ENCODE peak calls at places on chromosomes 6 and 20, in six cellular contexts. S is Peyer's patch, E is gastrocnemius medialis, G is vagina, T is ovary, P is A549. D is an unnamed sample. For H3K9me3, the result is how much of the 10 kb centered on the place peaks cover.

GRCh38 chr6:30184417-30185031 is 21.2 kb downstream of the TRIM15 start:
- DNase-seq in G (no peak), T (no peak), E (no peak), S (no peak), P (no peak), D (no peak)

GRCh38 chr6:9890893-9891292 is 524.0 kb downstream of the TFAP2A start:
- DNase-seq in S (no peak), G (no peak), T (no peak), P (no peak), E (no peak), D (no peak)

GRCh38 chr6:31945507-31946369 is at the start of gene CFB:
- DNase-seq in G (no peak), P (peak), S (peak), T (peak), E (peak), D (peak)

GRCh38 chr6:27545271-27546046 is 72.6 kb upstream of the ZNF184 start:
- DNase-seq in G (no peak), S (no peak), P (no peak), E (no peak), T (no peak), D (no peak)

GRCh38 chr20:14925286-14925685 is 587.9 kb upstream of the FLRT3 start:
- DNase-seq in G (no peak), T (no peak), S (no peak), E (no peak), P (no peak), D (no peak)

GRCh38 chr20:36214684-36215256 is 21.5 kb upstream of the AAR2 start:
- DNase-seq in P (peak), T (no peak), G (no peak), E (no peak), S (no peak), D (no peak)

GRCh38 chr6:48136856-48137255 is 25.9 kb upstream of the PTCHD4 start:
- DNase-seq in E (no peak), T (no peak), G (no peak), S (no peak), P (no peak), D (no peak)

GRCh38 chr6:145118224-145118623 is 617.1 kb downstream of the EPM2A start:
- DNase-seq in T (no peak), S (no peak), E (no peak), G (no peak), P (no peak), D (no peak)

GRCh38 chr20:19981091-19981490 is 36.1 kb upstream of the NAA20 start:
- DNase-seq in T (no peak), P (no peak), G (no peak), E (peak), S (no peak), D (no peak)

GRCh38 chr6:157481865-157482249 is 100.9 kb downstream of the ZDHHC14 start:
- DNase-seq in E (no peak), S (no peak), P (no peak), G (no peak), T (no peak), D (no peak)

GRCh38 chr20:24778585-24779031 is 170.5 kb upstream of the CST7 start:
- DNase-seq in P (no peak), S (no peak), E (no peak), T (no peak), G (no peak), D (no peak)

GRCh38 chr20:58446264-58446937 is 57.4 kb downstream of the VAPB start:
- DNase-seq in T (no peak), S (no peak), G (no peak), E (no peak), P (no peak), D (no peak)

GRCh38 chr20:53494753-53495152 is 98.9 kb downstream of the ZNF217 start:
- DNase-seq in P (no peak), E (no peak), S (no peak), G (no peak), T (no peak), D (no peak)

GRCh38 chr20:53122853-53123252 is 150.7 kb downstream of the TSHZ2 start:
- DNase-seq in S (no peak), P (no peak), E (no peak), G (no peak), T (no peak), D (no peak)

GRCh38 chr6:166541876-166542579 is 44.5 kb downstream of the RAMACL start:
- DNase-seq in T (no peak), P (no peak), S (peak), G (no peak), E (no peak), D (no peak)

GRCh38 chr6:1722801-1723200 is 113.1 kb downstream of the FOXC1 start:
- DNase-seq in P (no peak), S (no peak), T (no peak), G (no peak), E (no peak), D (no peak)

GRCh38 chr6:112298816-112299281 is 44.5 kb upstream of the LAMA4 start:
- DNase-seq in P (peak), S (no peak), T (no peak), E (no peak), G (no peak), D (no peak)

GRCh38 chr6:51292659-51293058 is 474.0 kb downstream of the TFAP2B start:
- DNase-seq in T (no peak), E (no peak), S (no peak), G (no peak), P (no peak), D (no peak)

GRCh38 chr20:12414446-12415274 is 497.0 kb downstream of the BTBD3 start:
- DNase-seq in P (no peak), S (no peak), G (no peak), E (no peak), T (no peak), D (no peak)

GRCh38 chr6:112933947-112934346 is 586.8 kb downstream of the RFPL4B start:
- DNase-seq in G (no peak), T (no peak), S (no peak), E (no peak), P (no peak), D (no peak)

GRCh38 chr6:22067127-22067526 is 229.7 kb downstream of the PRL start:
- DNase-seq in P (no peak), T (no peak), G (no peak), S (no peak), E (no peak), D (no peak)

GRCh38 chr6:8558953-8559352 is 123.6 kb upstream of the SLC35B3 start:
- DNase-seq in S (no peak), P (no peak), T (no peak), E (no peak), G (no peak), D (no peak)

GRCh38 chr6:137213331-137213740 is 5.8 kb downstream of the IFNGR1 start:
- DNase-seq in S (no peak), P (no peak), T (no peak), E (no peak), G (no peak), D (no peak)

GRCh38 chr6:36073587-36073986 is 46.0 kb downstream of the MAPK14 start:
- DNase-seq in T (no peak), P (no peak), S (no peak), E (no peak), G (no peak), D (no peak)

GRCh38 chr20:11716239-11716944 is 201.3 kb upstream of the BTBD3 start:
- DNase-seq in S (no peak), E (no peak), G (no peak), P (peak), T (no peak), D (no peak)

DNA sequence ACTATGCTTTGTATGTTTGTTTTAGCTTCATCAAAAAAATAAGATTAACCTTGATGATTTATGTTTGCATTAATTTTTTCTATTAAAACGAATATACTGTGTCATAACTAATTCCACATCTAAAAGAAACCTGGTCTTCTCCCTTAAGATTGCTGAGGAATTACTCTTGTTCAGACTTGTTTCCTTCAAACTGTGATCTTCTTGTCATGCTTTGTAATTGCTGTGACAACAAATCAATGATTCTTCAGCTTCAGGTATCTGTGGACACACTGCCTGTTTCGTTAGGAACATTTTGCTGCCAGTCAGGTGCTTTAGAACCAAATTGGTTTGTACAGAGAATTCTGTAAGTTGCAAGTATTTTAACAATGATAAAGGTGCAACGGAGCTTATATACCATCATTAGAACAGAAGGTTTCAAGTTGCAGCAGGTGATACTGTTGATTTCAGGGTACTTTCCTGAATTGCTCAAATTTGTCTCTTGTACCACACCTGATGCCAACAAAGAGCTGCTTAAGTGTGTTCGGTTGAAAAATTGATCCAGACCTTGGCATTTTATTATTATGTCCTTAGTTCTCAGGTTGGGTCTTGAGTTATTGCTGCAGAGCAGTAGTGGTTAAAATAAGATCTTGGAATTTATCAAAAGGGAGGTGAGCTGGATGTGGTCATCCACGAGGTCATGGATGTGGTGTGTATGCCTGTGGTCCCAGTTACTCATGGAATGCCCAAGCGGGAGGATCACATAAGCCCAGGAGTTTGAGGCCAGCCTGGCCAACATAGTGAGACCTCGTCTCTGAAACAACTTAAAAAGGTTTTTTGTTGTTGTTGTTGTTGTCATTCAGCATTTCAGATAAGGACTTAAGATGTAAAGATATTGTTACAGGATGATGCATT is 19.5 kb downstream of the SYTL3 start:
- DNase-seq in G (no peak), T (no peak), E (no peak), S (no peak), P (no peak), D (no peak)
- H3K4me3 ChIP-seq in G (no peak), T (no peak), E (no peak), S (no peak), P (no peak), D (no peak)

GRCh38 chr20:44959896-44960852 is at the start of gene TOMM34:
- DNase-seq in G (no peak), P (peak), S (peak), E (peak), T (peak), D (peak)
- TF ChIP-seq POLR2A in G (no peak), P (peak), S (peak), E (peak), T (peak), D (peak)

GRCh38 chr6:107401573-107401972 is 57.8 kb downstream of the PDSS2 start:
- DNase-seq in E (no peak), P (no peak), G (no peak), S (no peak), T (no peak), D (no peak)
- H3K9me3 ChIP-seq in E (under half), P (under half), G (under half), S (under half), T (under half), D (under half)

GRCh38 chr6:83069633-83070032 is 2.2 kb downstream of the DOP1A start:
- DNase-seq in P (no peak), S (no peak), T (no peak), G (no peak), E (no peak), D (no peak)
- H3K4me3 ChIP-seq in P (no peak), S (no peak), T (no peak), G (no peak), E (no peak), D (no peak)

GRCh38 chr6:168525926-168526630 is 85.1 kb downstream of the SMOC2 start:
- DNase-seq in E (no peak), T (no peak), G (no peak), S (no peak), P (no peak), D (no peak)
- TF ChIP-seq POLR2A in E (no peak), T (no peak), G (no peak), S (no peak), P (no peak), D (no peak)

GRCh38 chr6:97790926-97791590 is 508.0 kb upstream of the MMS22L start:
- DNase-seq in T (no peak), P (no peak), E (no peak), G (no peak), S (no peak), D (no peak)
- H3K9me3 ChIP-seq in T (under half), P (under half), E (under half), G (under half), S (under half), D (under half)